ENCODE peak calls at places on chromosomes 3 and 15, in four cellular contexts. One of them, this sample, is unnamed.

GRCh38 chr3:127182446-127182845 is 10.5 kb upstream of the PRR23E start:
- DNase-seq in HS-27A: no peak
- DNase-seq in substantia nigra: no peak
- DNase-seq in ACHN: no peak
- DNase-seq in this sample: no peak

GRCh38 chr15:48103647-48104046 is 17.1 kb upstream of the SLC24A5 start:
- DNase-seq in HS-27A: no peak
- DNase-seq in substantia nigra: no peak
- DNase-seq in ACHN: no peak
- DNase-seq in this sample: no peak

GRCh38 chr3:7188551-7188950 is 327.6 kb downstream of the GRM7 start:
- DNase-seq in HS-27A: no peak
- DNase-seq in substantia nigra: no peak
- DNase-seq in ACHN: peak
- DNase-seq in this sample: peak

GRCh38 chr15:93929375-93930094 is 301.8 kb upstream of the MCTP2 start:
- DNase-seq in HS-27A: no peak
- DNase-seq in substantia nigra: no peak
- DNase-seq in ACHN: no peak
- DNase-seq in this sample: peak

GRCh38 chr3:5013021-5013906 is 34.0 kb downstream of the BHLHE40 start:
- DNase-seq in HS-27A: no peak
- DNase-seq in substantia nigra: no peak
- DNase-seq in ACHN: peak
- DNase-seq in this sample: no peak

GRCh38 chr15:70526221-70526973 is 237.0 kb downstream of the UACA start:
- DNase-seq in HS-27A: no peak
- DNase-seq in substantia nigra: no peak
- DNase-seq in ACHN: peak
- DNase-seq in this sample: no peak

GRCh38 chr3:25830373-25831305 is 40.7 kb downstream of the OXSM start:
- DNase-seq in HS-27A: no peak
- DNase-seq in substantia nigra: no peak
- DNase-seq in ACHN: no peak
- DNase-seq in this sample: no peak

GRCh38 chr3:63751459-63751858 is 67.6 kb upstream of the C3orf49 start:
- DNase-seq in HS-27A: no peak
- DNase-seq in substantia nigra: no peak
- DNase-seq in ACHN: no peak
- DNase-seq in this sample: no peak

GRCh38 chr15:77019476-77020331 is 24.8 kb downstream of the PSTPIP1 start:
- DNase-seq in HS-27A: no peak
- DNase-seq in substantia nigra: no peak
- DNase-seq in ACHN: no peak
- DNase-seq in this sample: no peak

GRCh38 chr3:143002083-143002712 is 828 bp downstream of the U2SURP start:
- DNase-seq in HS-27A: no peak
- DNase-seq in substantia nigra: no peak
- DNase-seq in ACHN: peak
- DNase-seq in this sample: peak